ENCODE peak calls at places on chromosomes 11 and 22, in seven cellular contexts. C is breast epithelium, R is foreskin fibroblast, J is fibroblast of mammary gland, H is uterus, L is heart right ventricle, O is psoas muscle. P is an unnamed sample.

GRCh38 chr11:44605068-44605708 is 39.7 kb downstream of the CD82 start:
- DNase-seq in C (no peak), R (no peak), J (no peak), H (no peak), L (no peak), O (no peak), P (peak)

GRCh38 chr22:37294747-37295146 is 12.4 kb downstream of the CYTH4 start:
- DNase-seq in C (no peak), R (no peak), J (no peak), H (no peak), L (no peak), O (no peak), P (no peak)

GRCh38 chr22:38177926-38178604 is 3.6 kb downstream of the PLA2G6 start:
- DNase-seq in C (peak), R (peak), J (peak), H (peak), L (no peak), O (peak), P (no peak)

GRCh38 chr11:287821-288327 is 1.1 kb upstream of the PGGHG start:
- DNase-seq in C (no peak), R (no peak), J (no peak), H (peak), L (peak), O (peak), P (peak)

GRCh38 chr11:34274712-34275398 is 83.0 kb downstream of the ABTB2 start:
- DNase-seq in C (peak), R (peak), J (peak), H (peak), L (peak), O (peak), P (peak)

GRCh38 chr11:12897390-12897789 is 111.7 kb upstream of the RASSF10 start:
- DNase-seq in C (peak), R (no peak), J (no peak), H (no peak), L (no peak), O (peak), P (no peak)

GRCh38 chr11:2444301-2445106 is at the start of the genes KCNQ1 and TRPM5:
- DNase-seq in C (no peak), R (peak), J (no peak), H (no peak), L (peak), O (peak), P (peak)

GRCh38 chr22:44497218-44497903 is 672 bp downstream of the RTL6 start:
- DNase-seq in C (no peak), R (peak), J (peak), H (no peak), L (no peak), O (peak), P (no peak)

GRCh38 chr11:1460396-1460795 is 26.2 kb downstream of the MOB2 start:
- DNase-seq in C (no peak), R (peak), J (peak), H (peak), L (no peak), O (peak), P (no peak)

GRCh38 chr11:44559207-44559943 is 6.1 kb upstream of the CD82 start:
- DNase-seq in C (no peak), R (no peak), J (no peak), H (no peak), L (no peak), O (no peak), P (no peak)

GRCh38 chr11:125166347-125166841 is 1.8 kb downstream of the PKNOX2 start:
- DNase-seq in C (no peak), R (no peak), J (no peak), H (no peak), L (peak), O (peak), P (no peak)

GRCh38 chr22:48101704-48102103 is 1339.3 kb downstream of the TBC1D22A start:
- DNase-seq in C (no peak), R (no peak), J (no peak), H (no peak), L (no peak), O (no peak), P (no peak)

GRCh38 chr22:36775589-36775965 is 342 bp downstream of the IFT27 start:
- DNase-seq in C (peak), R (peak), J (peak), H (peak), L (peak), O (peak), P (no peak)

GRCh38 chr11:134071306-134071705 is 2.4 kb downstream of the JAM3 start:
- DNase-seq in C (no peak), R (no peak), J (no peak), H (no peak), L (no peak), O (no peak), P (no peak)

GRCh38 chr11:92455221-92455790 is 230.7 kb downstream of the FAT3 start:
- DNase-seq in C (no peak), R (no peak), J (no peak), H (no peak), L (no peak), O (no peak), P (no peak)

GRCh38 chr11:134038897-134039470 is 29.9 kb upstream of the JAM3 start:
- DNase-seq in C (no peak), R (no peak), J (no peak), H (no peak), L (no peak), O (no peak), P (no peak)

GRCh38 chr11:57566035-57566504 is 1.4 kb downstream of the UBE2L6 start:
- DNase-seq in C (no peak), R (peak), J (peak), H (no peak), L (no peak), O (no peak), P (no peak)

GRCh38 chr22:44333847-44334635 is 21.3 kb upstream of the SHISAL1 start:
- DNase-seq in C (no peak), R (no peak), J (no peak), H (no peak), L (no peak), O (no peak), P (no peak)

GRCh38 chr22:36182056-36182455 is 19.6 kb downstream of the APOL4 start:
- DNase-seq in C (no peak), R (no peak), J (no peak), H (no peak), L (no peak), O (no peak), P (no peak)

GRCh38 chr22:44399906-44400762 is 87.4 kb upstream of the SHISAL1 start:
- DNase-seq in C (no peak), R (no peak), J (no peak), H (peak), L (no peak), O (no peak), P (peak)

GRCh38 chr11:69052343-69053168 is 3.8 kb downstream of the TPCN2 start:
- DNase-seq in C (no peak), R (no peak), J (no peak), H (no peak), L (no peak), O (no peak), P (no peak)

GRCh38 chr11:88252208-88252607 is 77.0 kb upstream of the RAB38 start:
- DNase-seq in C (no peak), R (no peak), J (no peak), H (no peak), L (no peak), O (no peak), P (no peak)

GRCh38 chr11:128294001-128294684 is 293.2 kb downstream of the ETS1 start:
- DNase-seq in C (no peak), R (no peak), J (no peak), H (no peak), L (peak), O (no peak), P (no peak)

GRCh38 chr11:29616611-29617010 is 400.2 kb downstream of the KCNA4 start:
- DNase-seq in C (no peak), R (no peak), J (peak), H (no peak), L (no peak), O (no peak), P (no peak)

GRCh38 chr22:19631899-19632670 is 82.2 kb upstream of the SEPTIN5 start:
- DNase-seq in C (no peak), R (peak), J (peak), H (no peak), L (no peak), O (no peak), P (no peak)

GRCh38 chr22:37334859-37335818 is 52.8 kb downstream of the CYTH4 start:
- DNase-seq in C (no peak), R (no peak), J (no peak), H (no peak), L (no peak), O (no peak), P (peak)

GRCh38 chr11:1735271-1735670 is 15.1 kb downstream of the IFITM10 start:
- DNase-seq in C (no peak), R (no peak), J (no peak), H (no peak), L (no peak), O (no peak), P (no peak)

GRCh38 chr22:43273902-43274484 is 69.2 kb downstream of the SCUBE1 start:
- DNase-seq in C (no peak), R (peak), J (peak), H (peak), L (no peak), O (no peak), P (no peak)

GRCh38 chr11:31326470-31327148 is 42.9 kb downstream of the DCDC1 start:
- DNase-seq in C (no peak), R (no peak), J (no peak), H (no peak), L (no peak), O (no peak), P (no peak)

GRCh38 chr11:97544401-97544800 is 1154.6 kb downstream of the JRKL start:
- DNase-seq in C (no peak), R (no peak), J (no peak), H (no peak), L (no peak), O (no peak), P (no peak)

GRCh38 chr11:76139317-76139716 is 67.0 kb downstream of the WNT11 start:
- DNase-seq in C (no peak), R (peak), J (no peak), H (no peak), L (no peak), O (no peak), P (no peak)

GRCh38 chr22:37267128-37267587 is 15.2 kb upstream of the CYTH4 start:
- DNase-seq in C (no peak), R (peak), J (no peak), H (no peak), L (peak), O (no peak), P (peak)

GRCh38 chr22:38246692-38247091 is 26.1 kb downstream of the TMEM184B start:
- DNase-seq in C (peak), R (no peak), J (no peak), H (peak), L (peak), O (peak), P (no peak)

GRCh38 chr22:36860821-36861659 is at the start of gene NCF4:
- DNase-seq in C (no peak), R (no peak), J (no peak), H (no peak), L (peak), O (peak), P (peak)

GRCh38 chr11:94193288-94193687 is 64.6 kb downstream of the PANX1 start:
- DNase-seq in C (no peak), R (peak), J (peak), H (no peak), L (no peak), O (peak), P (no peak)

GRCh38 chr11:117473692-117474091 is 146.0 kb downstream of the CEP164 start:
- DNase-seq in C (no peak), R (no peak), J (no peak), H (no peak), L (no peak), O (no peak), P (no peak)

GRCh38 chr11:27329867-27330632 is 33.0 kb downstream of the CCDC34 start:
- DNase-seq in C (no peak), R (no peak), J (peak), H (no peak), L (no peak), O (no peak), P (no peak)

GRCh38 chr22:46537221-46537945 is at the start of gene CELSR1:
- DNase-seq in C (no peak), R (peak), J (no peak), H (no peak), L (no peak), O (no peak), P (peak)

GRCh38 chr11:93740031-93740801 is 1.1 kb downstream of the TAF1D start:
- DNase-seq in C (peak), R (peak), J (peak), H (no peak), L (no peak), O (no peak), P (peak)

GRCh38 chr22:22769434-22770279 is 118.0 kb upstream of the IGLL5 start:
- DNase-seq in C (no peak), R (no peak), J (no peak), H (no peak), L (no peak), O (no peak), P (no peak)
- H3K4me3 ChIP-seq in C (no peak), R (no peak), J (no peak), H (no peak), L (no peak), O (no peak), P (no peak)

GRCh38 chr11:101582242-101583052 is 1.4 kb downstream of the TRPC6 start:
- DNase-seq in C (no peak), R (peak), J (peak), H (no peak), L (no peak), O (no peak), P (peak)
- H3K4me3 ChIP-seq in C (peak), R (peak), J (peak), H (peak), L (peak), O (peak), P (peak)

GRCh38 chr11:78023426-78023825 is 350 bp upstream of the KCTD14 start:
- DNase-seq in C (no peak), R (no peak), J (no peak), H (no peak), L (no peak), O (no peak), P (no peak)
- H3K4me3 ChIP-seq in C (peak), R (peak), J (peak), H (peak), L (peak), O (peak), P (peak)

DNA sequence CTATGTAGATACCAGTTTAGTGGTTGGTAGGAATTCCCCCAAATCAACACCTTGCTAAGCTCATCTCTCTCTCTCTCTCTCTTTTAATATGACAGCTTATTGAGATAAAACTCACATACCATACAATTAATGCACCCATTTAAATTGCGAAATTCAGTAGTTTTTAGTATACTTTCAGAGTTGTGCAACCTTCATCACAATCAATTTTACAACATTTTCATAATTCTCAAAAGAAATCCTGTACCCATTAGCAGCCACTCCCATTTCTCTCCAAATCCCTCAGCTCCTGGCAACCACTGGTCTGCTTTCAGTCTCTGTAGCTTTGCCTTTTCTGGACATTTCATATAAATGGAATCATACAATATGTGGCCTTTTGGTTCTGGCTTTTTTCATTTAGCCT is 13.3 kb downstream of the NNMT start:
- DNase-seq in C (no peak), R (no peak), J (no peak), H (no peak), L (no peak), O (no peak), P (no peak)
- H3K4me3 ChIP-seq in C (no peak), R (no peak), J (no peak), H (no peak), L (no peak), O (peak), P (no peak)

GRCh38 chr11:73982990-73983763 is 534 bp upstream of the UCP2 start:
- DNase-seq in C (peak), R (peak), J (peak), H (peak), L (peak), O (peak), P (peak)

GRCh38 chr11:73981051-73981805 is 1.4 kb downstream of the UCP2 start:
- DNase-seq in C (no peak), R (no peak), J (no peak), H (no peak), L (no peak), O (no peak), P (no peak)

GRCh38 chr11:73982595-73982989 is at the start of gene UCP2:
- DNase-seq in C (peak), R (peak), J (no peak), H (peak), L (peak), O (peak), P (peak)

GRCh38 chr11:73980001-73980960 is 2.4 kb downstream of the UCP2 start:
- DNase-seq in C (peak), R (peak), J (no peak), H (no peak), L (no peak), O (peak), P (peak)

DNA sequence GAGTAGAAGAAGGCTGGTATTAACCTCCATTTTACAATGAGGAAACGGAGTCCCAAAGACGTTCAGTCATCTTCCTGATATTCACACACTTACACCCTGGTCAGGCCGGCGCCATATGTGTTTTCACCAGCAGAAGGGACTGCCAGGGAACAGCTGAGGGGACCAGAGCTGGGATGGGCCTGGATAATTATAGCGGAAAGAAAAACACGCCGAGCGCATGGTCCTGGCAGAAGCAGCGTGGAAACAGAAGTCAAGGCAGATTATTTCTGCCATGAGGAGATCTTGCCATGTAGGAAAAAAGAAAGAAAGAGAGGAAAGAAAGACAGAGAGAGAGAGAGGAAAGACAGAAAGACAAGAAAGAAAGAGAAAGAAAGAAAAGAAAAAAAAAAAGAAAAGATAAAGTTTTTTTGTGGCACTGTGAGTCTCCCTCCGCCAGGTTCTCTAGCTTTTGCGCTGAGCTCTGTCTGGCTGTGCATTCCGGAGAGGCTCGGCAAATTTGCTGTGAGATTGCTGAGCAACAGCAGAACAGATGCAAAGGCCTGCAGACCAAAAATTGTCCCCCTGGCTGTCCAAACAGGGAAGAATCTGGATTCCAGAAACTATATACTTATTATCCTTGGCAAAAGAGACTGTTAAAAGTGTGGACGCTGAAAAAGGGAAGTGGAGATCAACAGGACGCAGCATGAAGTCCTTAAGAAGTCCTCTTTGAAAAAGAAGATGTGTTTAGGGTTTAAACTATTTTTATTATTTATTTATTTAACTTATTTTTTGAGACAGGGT is 1.3 kb upstream of the UCP2 start:
- DNase-seq in C (no peak), R (no peak), J (no peak), H (no peak), L (no peak), O (no peak), P (no peak)
- H3K4me3 ChIP-seq in C (peak), R (peak), J (peak), H (peak), L (peak), O (peak), P (peak)